ENCODE peak calls at places on chromosomes 1 and 21, in six cellular contexts. Y is effector memory CD8-positive, alpha-beta T cell; Q is Peyer's patch; K is astrocyte; N is GOT3; A is AG09319. J is an unnamed sample.

GRCh38 chr1:94783342-94784264 is 36.6 kb upstream of the SLC44A3 start:
- DNase-seq in Y (no peak), Q (peak), K (peak), N (no peak), A (peak), J (no peak)

GRCh38 chr1:7587108-7587507 is 184.0 kb upstream of the VAMP3 start:
- DNase-seq in Y (no peak), Q (peak), K (no peak), N (no peak), A (no peak), J (no peak)

GRCh38 chr1:221063651-221064050 is 184.4 kb downstream of the HLX start:
- DNase-seq in Y (no peak), Q (no peak), K (no peak), N (no peak), A (no peak), J (no peak)

GRCh38 chr1:51661081-51661518 is 44.2 kb downstream of the OSBPL9 start:
- DNase-seq in Y (no peak), Q (no peak), K (peak), N (no peak), A (peak), J (no peak)

GRCh38 chr1:84524590-84524989 is 18.2 kb upstream of the GNG5 start:
- DNase-seq in Y (no peak), Q (no peak), K (no peak), N (no peak), A (no peak), J (no peak)

GRCh38 chr1:221174598-221174997 is 295.4 kb downstream of the HLX start:
- DNase-seq in Y (no peak), Q (no peak), K (peak), N (no peak), A (no peak), J (no peak)

GRCh38 chr21:28657576-28657975 is 335.1 kb downstream of the LTN1 start:
- DNase-seq in Y (no peak), Q (no peak), K (no peak), N (no peak), A (no peak), J (no peak)

GRCh38 chr1:166350490-166350889 is 183.7 kb upstream of the FAM78B start:
- DNase-seq in Y (no peak), Q (no peak), K (no peak), N (no peak), A (no peak), J (no peak)

GRCh38 chr1:13960376-13960987 is 260.5 kb downstream of the PRDM2 start:
- DNase-seq in Y (peak), Q (peak), K (peak), N (no peak), A (peak), J (peak)

GRCh38 chr1:20867062-20867461 is 80.0 kb upstream of the HP1BP3 start:
- DNase-seq in Y (no peak), Q (no peak), K (peak), N (no peak), A (peak), J (no peak)

GRCh38 chr21:42189860-42190491 is 29.0 kb upstream of the ABCG1 start:
- DNase-seq in Y (peak), Q (no peak), K (no peak), N (no peak), A (no peak), J (no peak)

GRCh38 chr1:8639165-8639564 is 178.3 kb downstream of the RERE start:
- DNase-seq in Y (no peak), Q (no peak), K (no peak), N (no peak), A (no peak), J (no peak)